ENCODE peak calls at places on chromosomes 4 and X, in five cellular contexts. A is tibial artery, E is lower leg skin, P is sigmoid colon, J is Peyer's patch. V is an unnamed sample.

GRCh38 chrX:40542972-40543371 is 37.8 kb upstream of the ATP6AP2 start:
- DNase-seq in J (no peak), A (no peak), P (no peak), E (no peak), V (peak)

GRCh38 chr4:134216436-134216835 is 14.8 kb upstream of the PABPC4L start:
- DNase-seq in P (no peak), E (no peak), A (no peak), J (no peak), V (no peak)

GRCh38 chr4:75858721-75859120 is 43.5 kb downstream of the PPEF2 start:
- DNase-seq in A (no peak), P (no peak), J (no peak), E (no peak), V (no peak)

GRCh38 chrX:138858946-138859345 is 147.4 kb upstream of the FGF13 start:
- DNase-seq in A (no peak), P (no peak), J (no peak), E (no peak), V (no peak)

GRCh38 chrX:120453985-120454384 is 15.1 kb downstream of the LAMP2 start:
- DNase-seq in E (no peak), A (no peak), J (no peak), P (no peak), V (no peak)

GRCh38 chr4:10353110-10353509 is 104.1 kb downstream of the ZNF518B start:
- DNase-seq in P (no peak), J (no peak), A (no peak), E (no peak), V (no peak)

GRCh38 chrX:281166-281999 is at the start of gene PLCXD1:
- DNase-seq in P (peak), J (no peak), E (no peak), A (no peak), V (peak)

GRCh38 chrX:149494844-149495565 is 10.1 kb downstream of the IDS start:
- DNase-seq in J (no peak), P (no peak), E (peak), A (no peak), V (no peak)

GRCh38 chrX:21745756-21746155 is 12.2 kb downstream of the SMPX start:
- DNase-seq in E (no peak), A (no peak), P (no peak), J (peak), V (peak)

GRCh38 chrX:7214251-7214650 is 66.3 kb upstream of the PUDP start:
- DNase-seq in P (no peak), E (no peak), J (no peak), A (no peak), V (no peak)

GRCh38 chrX:87710580-87710979 is 193.0 kb downstream of the KLHL4 start:
- DNase-seq in E (no peak), J (no peak), A (no peak), P (no peak), V (no peak)

GRCh38 chr4:141028024-141028529 is 105.2 kb downstream of the RNF150 start:
- DNase-seq in E (no peak), P (no peak), A (no peak), J (no peak), V (no peak)

GRCh38 chr4:84578540-84579409 is 4.2 kb upstream of the CDS1 start:
- DNase-seq in E (no peak), A (no peak), P (no peak), J (no peak), V (peak)

GRCh38 chrX:47156611-47157520 is 11.8 kb downstream of the RBM10 start:
- DNase-seq in J (no peak), P (peak), A (no peak), E (no peak), V (no peak)

GRCh38 chrX:14039344-14039743 is 9.7 kb upstream of the GEMIN8 start:
- DNase-seq in P (no peak), A (no peak), J (peak), E (no peak), V (peak)

GRCh38 chr4:149638073-149638472 is 177.6 kb downstream of the IQCM start:
- DNase-seq in J (no peak), A (no peak), P (no peak), E (no peak), V (no peak)

GRCh38 chr4:74608151-74608949 is 163.4 kb downstream of the AREG start:
- DNase-seq in P (no peak), E (no peak), A (no peak), J (no peak), V (no peak)

GRCh38 chr4:7210818-7211217 is 18.5 kb downstream of the SORCS2 start:
- DNase-seq in P (no peak), J (no peak), E (no peak), A (no peak), V (no peak)

GRCh38 chr4:86558799-86559198 is 35.3 kb upstream of the PTPN13 start:
- DNase-seq in A (no peak), J (no peak), P (no peak), E (no peak), V (no peak)

GRCh38 chrX:1103360-1103759 is 109.1 kb downstream of the CRLF2 start:
- DNase-seq in P (no peak), J (no peak), E (no peak), A (no peak), V (no peak)

GRCh38 chr4:124713213-124713592 is 671 bp upstream of the ANKRD50 start:
- DNase-seq in A (peak), J (peak), P (peak), E (peak), V (peak)

GRCh38 chrX:37060999-37061398 is 52.8 kb downstream of the FAM47C start:
- DNase-seq in E (no peak), A (no peak), P (no peak), J (no peak), V (peak)

GRCh38 chrX:136166221-136166855 is 19.0 kb downstream of the FHL1 start:
- DNase-seq in A (no peak), P (peak), E (no peak), J (no peak), V (no peak)

GRCh38 chrX:71496476-71496875 is 36.4 kb upstream of the OGT start:
- DNase-seq in E (no peak), P (no peak), J (no peak), A (no peak), V (no peak)

GRCh38 chrX:71493111-71493613 is 39.7 kb upstream of the OGT start:
- DNase-seq in P (peak), A (no peak), E (no peak), J (no peak), V (no peak)

GRCh38 chrX:71487814-71488213 is 45.1 kb upstream of the OGT start:
- DNase-seq in A (no peak), P (no peak), J (no peak), E (no peak), V (no peak)

GRCh38 chrX:71489540-71489939 is 43.4 kb upstream of the OGT start:
- DNase-seq in A (no peak), P (no peak), E (no peak), J (no peak), V (no peak)

DNA sequence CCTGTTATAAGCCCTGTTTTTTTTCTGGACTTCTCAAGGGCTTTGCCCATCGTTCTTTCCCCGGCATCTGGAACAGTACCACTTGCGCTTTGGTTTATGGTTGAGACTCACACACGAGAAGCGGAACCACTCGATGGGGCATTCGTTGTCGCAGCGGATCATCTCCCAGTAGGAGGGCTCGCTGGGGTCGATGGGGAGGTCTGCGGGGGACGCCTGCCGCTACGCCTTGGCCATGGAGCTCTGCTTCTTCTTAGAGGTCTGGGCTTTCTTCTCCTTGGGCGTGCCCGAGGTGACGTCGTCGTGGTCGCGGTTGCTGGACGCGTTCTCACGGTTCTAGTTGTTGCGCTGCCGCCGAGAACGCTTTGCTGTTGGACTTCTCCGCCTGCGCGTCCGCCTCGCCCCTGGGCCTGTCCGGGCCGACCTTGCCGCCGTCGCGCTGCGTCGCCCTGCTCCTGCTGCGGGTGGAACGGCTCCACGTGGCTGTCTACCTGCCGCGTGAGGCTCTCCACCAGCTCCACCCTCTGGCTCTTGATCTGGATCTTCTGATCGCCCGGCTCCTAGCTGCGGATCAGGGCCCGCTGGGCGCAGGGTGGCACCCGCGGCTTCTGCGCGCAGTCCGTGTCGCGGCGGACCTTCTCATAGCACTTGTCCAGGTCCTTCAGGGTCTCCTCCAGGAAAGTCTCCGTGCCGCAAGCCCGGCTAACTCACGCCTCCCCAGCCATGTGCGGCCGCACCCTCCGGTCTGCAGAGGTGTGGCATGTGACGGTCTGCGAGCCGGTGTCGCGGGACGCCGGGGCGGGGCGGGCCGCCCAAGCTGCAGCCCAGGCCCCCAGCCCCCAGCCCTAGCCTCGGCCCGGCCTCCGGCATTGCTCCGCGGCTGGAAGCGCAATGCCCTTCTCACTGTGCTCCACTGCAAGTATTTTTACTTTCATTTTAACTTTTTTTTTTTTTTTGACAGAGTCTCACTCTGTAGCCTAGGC is 40.5 kb upstream of the OGT start:
- DNase-seq in P (peak), E (peak), A (peak), J (peak), V (peak)
- H3K4me3 ChIP-seq in P (peak), E (peak), A (peak), J (peak), V (peak)

GRCh38 chr4:112706840-112707207 is 69.9 kb downstream of the LARP7 start:
- DNase-seq in A (no peak), E (no peak), P (no peak), J (no peak), V (no peak)
- H3K4me3 ChIP-seq in A (peak), E (no peak), P (no peak), J (peak), V (peak)

GRCh38 chr4:170088686-170089085 is 1.1 kb downstream of the AADAT start:
- DNase-seq in P (no peak), E (no peak), J (no peak), A (no peak), V (no peak)

GRCh38 chr4:170089274-170089742 is 448 bp downstream of the AADAT start:
- DNase-seq in P (no peak), A (no peak), J (no peak), E (no peak), V (peak)

GRCh38 chr4:170090667-170091052 is 904 bp upstream of the AADAT start:
- DNase-seq in P (no peak), E (no peak), A (no peak), J (no peak), V (no peak)

GRCh38 chr4:170089743-170090666 is at the start of gene AADAT:
- DNase-seq in E (peak), P (peak), J (no peak), A (peak), V (peak)

GRCh38 chr4:170091069-170091696 is 1.4 kb upstream of the AADAT start:
- DNase-seq in E (no peak), J (no peak), P (no peak), A (peak), V (no peak)
- H3K4me3 ChIP-seq in E (no peak), J (no peak), P (no peak), A (no peak), V (no peak)

DNA sequence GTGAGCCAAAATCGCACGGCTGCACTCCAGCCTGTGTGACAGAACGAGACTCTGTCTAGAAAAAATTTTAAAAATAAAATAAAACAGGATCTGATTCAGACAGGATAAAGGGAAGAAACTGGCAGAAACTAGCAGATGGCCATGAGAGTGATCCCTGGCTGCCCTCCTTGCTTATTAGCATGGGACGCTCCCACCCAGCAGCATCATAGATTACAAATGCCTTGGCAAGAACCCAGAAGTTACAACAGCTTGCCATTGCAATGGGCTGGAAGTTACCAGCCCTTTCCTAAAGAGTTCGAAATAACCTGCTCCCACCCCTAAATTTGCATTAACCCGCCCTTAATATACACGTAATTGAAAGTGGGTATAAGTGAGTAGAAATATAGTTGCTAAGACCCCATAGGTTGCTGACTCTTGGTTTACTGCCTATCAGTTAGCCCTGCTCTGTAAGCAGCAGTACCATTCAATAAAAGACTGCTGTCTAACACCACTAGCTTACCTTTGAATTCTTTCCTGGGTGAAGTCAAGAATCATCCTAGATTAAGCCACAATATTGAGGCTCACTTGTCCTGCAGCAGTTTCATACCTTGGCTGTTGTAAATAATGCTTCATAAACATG is 9.1 kb upstream of the XAGE2 start:
- DNase-seq in J (no peak), P (no peak), E (no peak), A (no peak), V (no peak)
- H3K4me3 ChIP-seq in J (no peak), P (no peak), E (no peak), A (no peak), V (no peak)

GRCh38 chr4:89781321-89781720 is 55.6 kb downstream of the SNCA start:
- DNase-seq in P (no peak), E (no peak), A (no peak), J (no peak), V (no peak)
- H3K4me3 ChIP-seq in P (no peak), E (no peak), A (no peak), J (no peak), V (no peak)